ENCODE peak calls at places on chromosome 9, in four cellular contexts. P is neural progenitor cell, N is K562, L is PC-3. S is an unnamed sample.

GRCh38 chr9:115084709-115085108 is 33.2 kb downstream of the TNC start:
- DNase-seq in P (no peak), N (no peak), L (peak), S (peak)

GRCh38 chr9:33458444-33458843 is 11.1 kb upstream of the AQP3 start:
- DNase-seq in P (no peak), N (peak), L (peak), S (peak)

GRCh38 chr9:97809666-97810344 is 43.2 kb upstream of the FOXE1 start:
- DNase-seq in P (peak), N (no peak), L (no peak), S (no peak)

GRCh38 chr9:98795970-98796363 is 388 bp downstream of the ANKS6 start:
- DNase-seq in P (peak), N (no peak), L (no peak), S (no peak)

GRCh38 chr9:87234854-87235253 is 262.8 kb upstream of the DAPK1 start:
- DNase-seq in P (no peak), N (no peak), L (no peak), S (no peak)

GRCh38 chr9:90420714-90421513 is 221.7 kb downstream of the DIRAS2 start:
- DNase-seq in P (no peak), N (no peak), L (no peak), S (no peak)

GRCh38 chr9:11933926-11934325 is 759.3 kb upstream of the TYRP1 start:
- DNase-seq in P (no peak), N (no peak), L (no peak), S (no peak)

GRCh38 chr9:95615246-95615645 is 98.5 kb upstream of the PTCH1 start:
- DNase-seq in P (no peak), N (no peak), L (no peak), S (no peak)

GRCh38 chr9:105697871-105698270 is 3.5 kb downstream of the TMEM38B start:
- DNase-seq in P (no peak), N (no peak), L (no peak), S (no peak)

GRCh38 chr9:132412089-132412488 is 2.1 kb downstream of the CFAP77 start:
- DNase-seq in P (peak), N (peak), L (peak), S (no peak)

GRCh38 chr9:34197756-34198711 is 19.2 kb downstream of the UBAP1 start:
- DNase-seq in P (peak), N (no peak), L (no peak), S (no peak)

GRCh38 chr9:129773262-129774048 is 20.6 kb upstream of the PTGES start:
- DNase-seq in P (no peak), N (peak), L (peak), S (peak)

GRCh38 chr9:69554945-69555344 is 117.2 kb downstream of the APBA1 start:
- DNase-seq in P (no peak), N (no peak), L (no peak), S (no peak)

GRCh38 chr9:135255843-135256567 is 168.5 kb downstream of the OLFM1 start:
- DNase-seq in P (no peak), N (no peak), L (no peak), S (no peak)

GRCh38 chr9:98791147-98792095 is 4.9 kb downstream of the ANKS6 start:
- DNase-seq in P (peak), N (peak), L (peak), S (peak)

GRCh38 chr9:74645007-74645639 is 148.0 kb downstream of the RORB start:
- DNase-seq in P (peak), N (peak), L (peak), S (no peak)

GRCh38 chr9:114163517-114163924 is 8.2 kb downstream of the COL27A1 start:
- DNase-seq in P (peak), N (no peak), L (no peak), S (no peak)

GRCh38 chr9:14441976-14442651 is 128.2 kb upstream of the NFIB start:
- DNase-seq in P (peak), N (peak), L (peak), S (no peak)

GRCh38 chr9:86997158-86997557 is 49.9 kb upstream of the GAS1 start:
- DNase-seq in P (peak), N (no peak), L (no peak), S (no peak)

GRCh38 chr9:122159026-122159924 is at the start of the genes MORN5 and NDUFA8:
- DNase-seq in P (peak), N (peak), L (peak), S (peak)
- TF ChIP-seq CTCF in P (no peak), N (no peak), L (no peak), S (no peak)

GRCh38 chr9:71647094-71647591 is 121.2 kb downstream of the CEMIP2 start:
- DNase-seq in P (no peak), N (peak), L (peak), S (peak)
- H3K4me2 ChIP-seq in P (no peak), N (peak), L (peak), S (peak)

GRCh38 chr9:133993635-133994253 is 1.6 kb upstream of the VAV2 start:
- DNase-seq in P (peak), N (no peak), L (no peak), S (no peak)

GRCh38 chr9:133992780-133993634 is 883 bp upstream of the VAV2 start:
- DNase-seq in P (peak), N (peak), L (peak), S (peak)

GRCh38 chr9:133996531-133997520 is 4.7 kb upstream of the VAV2 start:
- DNase-seq in P (no peak), N (no peak), L (no peak), S (no peak)

GRCh38 chr9:133994359-133995011 is 2.4 kb upstream of the VAV2 start:
- DNase-seq in P (peak), N (peak), L (peak), S (no peak)

GRCh38 chr9:133995012-133995896 is 3.1 kb upstream of the VAV2 start:
- DNase-seq in P (no peak), N (no peak), L (no peak), S (no peak)
- TF ChIP-seq CTCF in P (no peak), N (peak), L (no peak), S (no peak)

DNA sequence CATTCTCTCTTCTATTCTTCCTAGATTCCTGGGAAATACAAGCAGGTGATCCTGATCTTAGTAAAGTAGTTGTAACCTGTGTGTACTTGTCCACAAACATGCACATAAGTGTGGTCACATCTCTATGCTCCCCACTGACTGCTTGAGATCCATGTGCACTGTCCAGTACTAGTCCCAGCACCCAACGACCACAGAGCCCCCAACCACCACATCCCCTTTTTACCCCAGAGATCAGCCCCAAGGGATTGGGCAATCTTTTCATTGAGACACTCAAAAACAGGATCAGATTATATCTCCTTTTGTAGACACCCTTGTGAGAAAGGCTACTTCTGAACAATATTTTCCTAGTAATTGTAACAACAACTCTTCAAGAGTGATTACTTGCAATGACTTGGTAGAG is 240.6 kb downstream of the ACTL7B start:
- DNase-seq in P (no peak), N (no peak), L (no peak), S (no peak)
- H3K4me2 ChIP-seq in P (no peak), N (no peak), L (no peak), S (no peak)

GRCh38 chr9:71624728-71625127 is 143.6 kb downstream of the CEMIP2 start:
- DNase-seq in P (no peak), N (no peak), L (no peak), S (no peak)
- TF ChIP-seq CTCF in P (no peak), N (no peak), L (peak), S (no peak)

DNA sequence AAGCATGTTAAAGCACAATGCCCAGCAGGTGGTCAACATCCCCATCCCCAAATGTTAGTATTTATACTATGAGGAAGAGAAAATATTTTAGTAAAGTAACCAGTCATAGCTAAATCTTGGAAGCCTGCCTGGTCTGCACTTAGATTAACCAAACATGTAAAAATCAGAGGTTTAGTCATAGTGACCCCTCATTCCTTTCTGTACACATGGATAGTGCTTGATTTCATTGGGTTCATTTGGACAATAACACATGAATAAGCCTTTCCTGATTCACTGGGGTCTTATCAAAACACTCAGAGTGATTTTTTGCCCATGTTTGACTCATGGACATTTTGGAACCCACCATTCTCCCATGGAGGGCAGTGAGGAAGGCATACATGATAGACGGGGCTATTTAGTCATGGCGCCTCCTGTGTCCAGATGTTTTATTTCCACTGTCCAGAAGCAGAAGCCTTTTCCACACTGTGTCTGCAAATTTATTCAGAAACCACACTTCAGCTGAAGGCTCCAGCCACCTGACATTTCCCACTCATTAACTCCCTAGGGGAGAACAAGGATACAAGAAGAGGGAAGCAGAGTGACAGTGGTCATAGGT is 32.5 kb downstream of the OR1J1 start:
- DNase-seq in P (no peak), N (no peak), L (peak), S (no peak)
- H3K4me2 ChIP-seq in P (no peak), N (no peak), L (no peak), S (no peak)

DNA sequence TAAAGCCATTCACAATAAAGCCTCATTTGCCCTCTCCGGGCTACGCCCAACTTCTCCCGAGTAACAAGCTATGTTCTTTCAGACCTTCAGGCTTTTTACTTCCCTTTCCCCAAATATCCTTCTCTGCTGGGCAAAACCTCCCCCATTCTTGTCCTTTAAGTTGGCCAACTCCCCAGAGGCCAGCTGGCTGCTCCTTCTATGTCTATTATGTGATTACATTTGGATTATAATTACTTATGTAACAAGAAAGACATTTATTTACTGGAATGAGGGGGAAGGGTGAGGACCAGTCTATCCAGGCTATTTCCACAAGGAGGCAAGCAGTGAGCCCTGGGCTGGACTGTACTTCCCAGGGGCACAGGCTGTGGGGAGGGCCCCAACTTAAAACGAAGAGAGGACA is 84.6 kb downstream of the GNAQ start:
- DNase-seq in P (no peak), N (no peak), L (peak), S (no peak)
- TF ChIP-seq CTCF in P (no peak), N (no peak), L (no peak), S (no peak)

DNA sequence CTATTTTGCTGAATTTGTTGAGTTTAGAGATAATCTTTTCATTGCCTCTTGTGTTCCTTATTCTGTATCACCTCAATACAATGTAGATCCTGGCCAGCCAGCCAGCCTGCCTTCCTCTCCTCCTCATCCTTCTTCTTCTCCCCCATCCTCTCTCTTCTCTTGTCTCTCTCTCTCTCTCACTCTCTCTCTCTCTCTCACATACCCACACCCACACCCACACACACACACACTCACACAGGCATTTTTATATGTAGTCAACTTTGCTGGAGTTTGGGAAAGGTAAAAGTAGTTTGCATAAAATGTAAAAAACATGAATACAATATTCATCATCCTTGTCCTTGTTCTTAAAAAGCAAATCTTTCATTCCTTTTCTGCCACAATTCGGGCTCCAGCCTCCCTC is 60.5 kb downstream of the ZFAND5 start:
- DNase-seq in P (no peak), N (no peak), L (no peak), S (no peak)
- H3K4me2 ChIP-seq in P (no peak), N (no peak), L (peak), S (peak)

GRCh38 chr9:127876026-127876763 is 1.3 kb downstream of the AK1 start:
- DNase-seq in P (no peak), N (no peak), L (no peak), S (no peak)

GRCh38 chr9:127878652-127879377 is 1.3 kb upstream of the AK1 start:
- DNase-seq in P (no peak), N (no peak), L (no peak), S (no peak)

GRCh38 chr9:127876764-127877562 is 512 bp downstream of the AK1 start:
- DNase-seq in P (no peak), N (no peak), L (no peak), S (no peak)

GRCh38 chr9:127878001-127878651 is 651 bp upstream of the AK1 start:
- DNase-seq in P (peak), N (no peak), L (no peak), S (no peak)

GRCh38 chr9:127877566-127877998 is at the start of gene AK1:
- DNase-seq in P (peak), N (peak), L (peak), S (no peak)
- TF ChIP-seq CTCF in P (no peak), N (no peak), L (no peak), S (no peak)

S was measured in keratinocyte.